ENCODE peak calls at places on chromosomes 12 and 14, in nine cellular contexts. One of them, this sample, is unnamed.

GRCh38 chr12:131281016-131281415 is 327.3 kb downstream of the ADGRD1 start:
- DNase-seq in stimulated activated CD4-positive, alpha-beta T cell treated with anti-CD3 and anti-CD28 coated beads, Interleukin-1b, Interleukin-23, amount 100 ng/mL, for 24 hours: no peak
- DNase-seq in brain microvascular endothelial cell: no peak
- DNase-seq in amniotic stem cell: no peak
- DNase-seq in NCI-H1417: no peak
- DNase-seq in activated CD4-positive, alpha-beta T cell treated with anti-CD3 and anti-CD28 coated beads, Interleukin-2, amount 10 ng/mL, durations not matched to agents 7 days and 5 days: no peak
- DNase-seq in DMS79: no peak
- DNase-seq in left lobe of liver: no peak
- DNase-seq in stimulated activated CD8-positive, alpha-beta memory T cell treated with anti-CD3 and anti-CD28 coated beads, Interleukin-12 subunit alpha, Interleukin-12 subunit beta, amount 100 ng/mL, for 4 hours: no peak
- DNase-seq in this sample: no peak

GRCh38 chr12:106058256-106059182 is 80.2 kb downstream of the NUAK1 start:
- DNase-seq in stimulated activated CD4-positive, alpha-beta T cell treated with anti-CD3 and anti-CD28 coated beads, Interleukin-1b, Interleukin-23, amount 100 ng/mL, for 24 hours: no peak
- DNase-seq in brain microvascular endothelial cell: peak; percentile 47
- DNase-seq in amniotic stem cell: no peak
- DNase-seq in NCI-H1417: no peak
- DNase-seq in activated CD4-positive, alpha-beta T cell treated with anti-CD3 and anti-CD28 coated beads, Interleukin-2, amount 10 ng/mL, durations not matched to agents 7 days and 5 days: no peak
- DNase-seq in DMS79: no peak
- DNase-seq in left lobe of liver: no peak
- DNase-seq in stimulated activated CD8-positive, alpha-beta memory T cell treated with anti-CD3 and anti-CD28 coated beads, Interleukin-12 subunit alpha, Interleukin-12 subunit beta, amount 100 ng/mL, for 4 hours: no peak
- DNase-seq in this sample: no peak

GRCh38 chr14:101235042-101235871 is 326.0 kb upstream of the DIO3 start:
- DNase-seq in stimulated activated CD4-positive, alpha-beta T cell treated with anti-CD3 and anti-CD28 coated beads, Interleukin-1b, Interleukin-23, amount 100 ng/mL, for 24 hours: no peak
- DNase-seq in brain microvascular endothelial cell: peak; percentile 25
- DNase-seq in amniotic stem cell: no peak
- DNase-seq in NCI-H1417: peak; percentile 79
- DNase-seq in activated CD4-positive, alpha-beta T cell treated with anti-CD3 and anti-CD28 coated beads, Interleukin-2, amount 10 ng/mL, durations not matched to agents 7 days and 5 days: peak; percentile 30
- DNase-seq in DMS79: no peak
- DNase-seq in left lobe of liver: peak; percentile 67
- DNase-seq in stimulated activated CD8-positive, alpha-beta memory T cell treated with anti-CD3 and anti-CD28 coated beads, Interleukin-12 subunit alpha, Interleukin-12 subunit beta, amount 100 ng/mL, for 4 hours: no peak
- DNase-seq in this sample: peak; percentile 79

GRCh38 chr12:5200276-5201087 is 156.8 kb downstream of the KCNA5 start:
- DNase-seq in stimulated activated CD4-positive, alpha-beta T cell treated with anti-CD3 and anti-CD28 coated beads, Interleukin-1b, Interleukin-23, amount 100 ng/mL, for 24 hours: no peak
- DNase-seq in brain microvascular endothelial cell: peak; percentile 20
- DNase-seq in amniotic stem cell: no peak
- DNase-seq in NCI-H1417: peak; percentile 83
- DNase-seq in activated CD4-positive, alpha-beta T cell treated with anti-CD3 and anti-CD28 coated beads, Interleukin-2, amount 10 ng/mL, durations not matched to agents 7 days and 5 days: peak; percentile 12
- DNase-seq in DMS79: no peak
- DNase-seq in left lobe of liver: no peak
- DNase-seq in stimulated activated CD8-positive, alpha-beta memory T cell treated with anti-CD3 and anti-CD28 coated beads, Interleukin-12 subunit alpha, Interleukin-12 subunit beta, amount 100 ng/mL, for 4 hours: no peak
- DNase-seq in this sample: peak; percentile 17

GRCh38 chr12:65828711-65829339 is 4.5 kb downstream of the HMGA2 start:
- DNase-seq in stimulated activated CD4-positive, alpha-beta T cell treated with anti-CD3 and anti-CD28 coated beads, Interleukin-1b, Interleukin-23, amount 100 ng/mL, for 24 hours: no peak
- DNase-seq in brain microvascular endothelial cell: no peak
- DNase-seq in amniotic stem cell: no peak
- DNase-seq in NCI-H1417: no peak
- DNase-seq in activated CD4-positive, alpha-beta T cell treated with anti-CD3 and anti-CD28 coated beads, Interleukin-2, amount 10 ng/mL, durations not matched to agents 7 days and 5 days: no peak
- DNase-seq in DMS79: no peak
- DNase-seq in left lobe of liver: no peak
- DNase-seq in stimulated activated CD8-positive, alpha-beta memory T cell treated with anti-CD3 and anti-CD28 coated beads, Interleukin-12 subunit alpha, Interleukin-12 subunit beta, amount 100 ng/mL, for 4 hours: no peak
- DNase-seq in this sample: no peak

GRCh38 chr12:55703288-55703687 is 4.4 kb downstream of the ITGA7 start:
- DNase-seq in stimulated activated CD4-positive, alpha-beta T cell treated with anti-CD3 and anti-CD28 coated beads, Interleukin-1b, Interleukin-23, amount 100 ng/mL, for 24 hours: no peak
- DNase-seq in brain microvascular endothelial cell: no peak
- DNase-seq in amniotic stem cell: no peak
- DNase-seq in NCI-H1417: no peak
- DNase-seq in activated CD4-positive, alpha-beta T cell treated with anti-CD3 and anti-CD28 coated beads, Interleukin-2, amount 10 ng/mL, durations not matched to agents 7 days and 5 days: no peak
- DNase-seq in DMS79: no peak
- DNase-seq in left lobe of liver: no peak
- DNase-seq in stimulated activated CD8-positive, alpha-beta memory T cell treated with anti-CD3 and anti-CD28 coated beads, Interleukin-12 subunit alpha, Interleukin-12 subunit beta, amount 100 ng/mL, for 4 hours: no peak
- DNase-seq in this sample: no peak

GRCh38 chr12:2854669-2855453 is 2.0 kb downstream of the TEX52 start:
- DNase-seq in stimulated activated CD4-positive, alpha-beta T cell treated with anti-CD3 and anti-CD28 coated beads, Interleukin-1b, Interleukin-23, amount 100 ng/mL, for 24 hours: no peak
- DNase-seq in brain microvascular endothelial cell: no peak
- DNase-seq in amniotic stem cell: no peak
- DNase-seq in NCI-H1417: no peak
- DNase-seq in activated CD4-positive, alpha-beta T cell treated with anti-CD3 and anti-CD28 coated beads, Interleukin-2, amount 10 ng/mL, durations not matched to agents 7 days and 5 days: no peak
- DNase-seq in DMS79: no peak
- DNase-seq in left lobe of liver: no peak
- DNase-seq in stimulated activated CD8-positive, alpha-beta memory T cell treated with anti-CD3 and anti-CD28 coated beads, Interleukin-12 subunit alpha, Interleukin-12 subunit beta, amount 100 ng/mL, for 4 hours: no peak
- DNase-seq in this sample: no peak

GRCh38 chr12:1917172-1918070 is 1.0 kb downstream of the CACNA2D4 start:
- DNase-seq in stimulated activated CD4-positive, alpha-beta T cell treated with anti-CD3 and anti-CD28 coated beads, Interleukin-1b, Interleukin-23, amount 100 ng/mL, for 24 hours: no peak
- DNase-seq in brain microvascular endothelial cell: no peak
- DNase-seq in amniotic stem cell: no peak
- DNase-seq in NCI-H1417: no peak
- DNase-seq in activated CD4-positive, alpha-beta T cell treated with anti-CD3 and anti-CD28 coated beads, Interleukin-2, amount 10 ng/mL, durations not matched to agents 7 days and 5 days: no peak
- DNase-seq in DMS79: no peak
- DNase-seq in left lobe of liver: peak; percentile 47
- DNase-seq in stimulated activated CD8-positive, alpha-beta memory T cell treated with anti-CD3 and anti-CD28 coated beads, Interleukin-12 subunit alpha, Interleukin-12 subunit beta, amount 100 ng/mL, for 4 hours: no peak
- DNase-seq in this sample: no peak

GRCh38 chr12:6943387-6943718 is 263 bp upstream of the RNU7-1 start:
- DNase-seq in stimulated activated CD4-positive, alpha-beta T cell treated with anti-CD3 and anti-CD28 coated beads, Interleukin-1b, Interleukin-23, amount 100 ng/mL, for 24 hours: peak; percentile 60
- DNase-seq in brain microvascular endothelial cell: peak; percentile 94
- DNase-seq in amniotic stem cell: peak; percentile 77
- DNase-seq in NCI-H1417: peak; percentile 100
- DNase-seq in activated CD4-positive, alpha-beta T cell treated with anti-CD3 and anti-CD28 coated beads, Interleukin-2, amount 10 ng/mL, durations not matched to agents 7 days and 5 days: peak; percentile 91
- DNase-seq in DMS79: peak; percentile 85
- DNase-seq in left lobe of liver: peak; percentile 80
- DNase-seq in stimulated activated CD8-positive, alpha-beta memory T cell treated with anti-CD3 and anti-CD28 coated beads, Interleukin-12 subunit alpha, Interleukin-12 subunit beta, amount 100 ng/mL, for 4 hours: peak; percentile 32
- DNase-seq in this sample: peak; percentile 97

GRCh38 chr14:26594148-26594547 is 3.7 kb downstream of the NOVA1 start:
- DNase-seq in stimulated activated CD4-positive, alpha-beta T cell treated with anti-CD3 and anti-CD28 coated beads, Interleukin-1b, Interleukin-23, amount 100 ng/mL, for 24 hours: no peak
- DNase-seq in brain microvascular endothelial cell: no peak
- DNase-seq in amniotic stem cell: no peak
- DNase-seq in NCI-H1417: no peak
- DNase-seq in activated CD4-positive, alpha-beta T cell treated with anti-CD3 and anti-CD28 coated beads, Interleukin-2, amount 10 ng/mL, durations not matched to agents 7 days and 5 days: no peak
- DNase-seq in DMS79: peak; percentile 76
- DNase-seq in left lobe of liver: no peak
- DNase-seq in stimulated activated CD8-positive, alpha-beta memory T cell treated with anti-CD3 and anti-CD28 coated beads, Interleukin-12 subunit alpha, Interleukin-12 subunit beta, amount 100 ng/mL, for 4 hours: no peak
- DNase-seq in this sample: no peak

This sample was measured in HTR-8/SVneo.